ENCODE peak calls at places on chromosomes 4 and X, in eight cellular contexts. Z, T, V, R, O, H, P and W are unnamed samples. For H3K4me1, the result is how much of the 10 kb centered on the place peaks cover.

GRCh38 chr4:185589067-185589844 is 53.9 kb upstream of the PDLIM3 start:
- DNase-seq in O (no peak), H (no peak), T (no peak), V (no peak), P (no peak), Z (no peak), R (no peak), W (no peak)

GRCh38 chrX:129472116-129472515 is 51.2 kb downstream of the SMARCA1 start:
- DNase-seq in V (no peak), Z (no peak), P (no peak), H (no peak), O (no peak), T (no peak), R (no peak), W (no peak)

GRCh38 chrX:2321411-2321810 is 179.4 kb downstream of the DHRSX start:
- DNase-seq in H (no peak), P (no peak), Z (no peak), V (no peak), O (no peak), T (no peak), R (no peak), W (no peak)

GRCh38 chr4:132982151-132982550 is 166.9 kb upstream of the PCDH10 start:
- DNase-seq in O (no peak), T (no peak), R (no peak), H (no peak), P (no peak), Z (no peak), V (no peak), W (no peak)

GRCh38 chr4:2413821-2414610 is 4.4 kb downstream of the ZFYVE28 start:
- DNase-seq in T (peak), O (peak), V (no peak), Z (no peak), R (no peak), P (peak), H (no peak), W (peak)

GRCh38 chrX:40272786-40273185 is 175.0 kb upstream of the BCOR start:
- DNase-seq in P (no peak), T (no peak), O (no peak), V (no peak), Z (no peak), R (no peak), H (no peak), W (no peak)

GRCh38 chr4:23388699-23389395 is 501.0 kb downstream of the PPARGC1A start:
- DNase-seq in P (no peak), Z (no peak), T (no peak), R (no peak), V (no peak), O (no peak), H (no peak), W (no peak)

GRCh38 chrX:107596651-107597050 is 31.7 kb upstream of the PRPS1 start:
- DNase-seq in R (no peak), T (no peak), H (no peak), P (no peak), Z (no peak), V (no peak), O (no peak), W (no peak)

GRCh38 chrX:44843753-44844152 is at the start of gene DUSP21:
- DNase-seq in P (no peak), T (peak), O (no peak), Z (no peak), V (no peak), H (no peak), R (no peak), W (no peak)

GRCh38 chr4:97987019-97987648 is 156.1 kb downstream of the STPG2 start:
- DNase-seq in T (peak), P (no peak), Z (no peak), V (no peak), O (no peak), R (no peak), H (no peak), W (no peak)

GRCh38 chrX:111244238-111244750 is 26.0 kb downstream of the CAPN6 start:
- DNase-seq in H (no peak), R (no peak), T (peak), O (no peak), P (no peak), V (no peak), Z (no peak), W (no peak)

GRCh38 chr4:11702886-11703555 is 274.3 kb upstream of the HS3ST1 start:
- DNase-seq in P (no peak), V (no peak), Z (no peak), R (no peak), O (no peak), H (no peak), T (no peak), W (no peak)

GRCh38 chrX:123736333-123736921 is 3.6 kb upstream of the THOC2 start:
- DNase-seq in T (no peak), V (no peak), O (no peak), R (no peak), P (no peak), Z (no peak), H (no peak), W (no peak)

GRCh38 chrX:50068293-50068568 is 132.6 kb downstream of the AKAP4 start:
- DNase-seq in O (no peak), V (no peak), P (no peak), T (no peak), Z (no peak), H (no peak), R (no peak), W (no peak)
- H3K4me3 ChIP-seq in O (no peak), V (no peak), P (no peak), T (peak), Z (no peak), H (no peak), R (no peak), W (no peak)

DNA sequence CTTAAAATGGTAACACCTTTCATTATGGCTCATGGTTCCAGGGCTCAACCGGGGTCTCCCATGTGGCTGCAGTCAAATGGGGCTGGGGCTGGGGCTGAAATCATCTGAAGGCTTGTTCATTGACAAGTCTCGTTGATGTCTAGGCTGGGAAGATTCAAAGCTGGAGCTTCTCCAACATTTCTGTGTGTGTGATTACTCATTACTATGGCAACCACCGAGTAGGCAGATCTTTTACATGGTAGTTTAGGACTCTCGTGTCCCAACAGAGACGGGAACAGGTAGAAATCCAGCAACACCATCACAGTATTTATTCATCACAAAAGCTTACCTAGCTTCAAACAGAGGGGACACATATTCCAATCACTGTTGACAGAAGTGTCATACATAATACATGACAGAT is 7.8 kb downstream of the YTHDC1 start:
- DNase-seq in P (peak), O (no peak), V (no peak), Z (no peak), T (peak), R (no peak), H (no peak), W (no peak)
- H3K27ac ChIP-seq in P (no peak), O (no peak), V (no peak), Z (no peak), T (no peak), R (no peak), H (no peak), W (no peak)

GRCh38 chr4:40190465-40190864 is 6.4 kb upstream of the RHOH start:
- DNase-seq in H (no peak), V (no peak), Z (no peak), T (no peak), R (no peak), P (no peak), O (no peak), W (no peak)
- H3K4me1 ChIP-seq in H (under half), V (under half), Z (under half), T (under half), R (under half), P (under half), O (under half), W (under half)

GRCh38 chrX:153818571-153819397 is 11.6 kb downstream of the PDZD4 start:
- DNase-seq in V (no peak), H (peak), Z (no peak), R (no peak), P (peak), T (peak), O (peak), W (peak)
- H3K4me3 ChIP-seq in V (peak), H (no peak), Z (peak), R (no peak), P (peak), T (peak), O (peak), W (peak)

GRCh38 chrX:7263961-7264360 is 116.0 kb upstream of the PUDP start:
- DNase-seq in R (no peak), O (no peak), Z (no peak), T (no peak), H (no peak), P (no peak), V (no peak), W (no peak)

GRCh38 chrX:7264399-7264798 is 116.4 kb upstream of the PUDP start:
- DNase-seq in V (no peak), O (no peak), R (no peak), P (no peak), T (no peak), H (no peak), Z (no peak), W (no peak)

GRCh38 chrX:7261672-7262332 is 113.8 kb upstream of the PUDP start:
- DNase-seq in V (no peak), H (no peak), T (no peak), O (no peak), Z (no peak), R (no peak), P (no peak), W (no peak)

GRCh38 chrX:7263330-7263729 is 115.4 kb upstream of the PUDP start:
- DNase-seq in O (no peak), R (no peak), Z (no peak), P (no peak), T (no peak), V (no peak), H (no peak), W (no peak)

DNA sequence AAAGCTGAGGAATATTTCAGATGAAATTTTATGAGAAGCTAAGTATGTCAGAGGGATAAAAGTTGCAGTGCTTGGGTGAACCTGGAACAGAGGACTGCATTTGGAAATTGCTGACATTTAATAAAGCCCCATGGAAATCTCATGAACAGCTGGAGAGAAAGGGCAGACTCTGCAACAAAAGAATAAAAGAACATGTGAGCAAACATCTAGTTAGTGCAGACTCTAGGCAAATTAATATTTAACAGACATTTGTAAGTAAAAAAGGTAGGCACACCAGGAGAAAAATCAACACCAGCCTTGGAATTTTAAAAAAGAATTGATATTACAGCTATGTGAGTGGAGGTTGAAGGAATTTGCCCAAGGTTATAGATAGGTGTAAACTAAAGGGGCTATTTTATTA is 114.6 kb upstream of the PUDP start:
- DNase-seq in P (no peak), H (no peak), O (no peak), T (no peak), R (no peak), Z (no peak), V (no peak), W (no peak)
- H3K27ac ChIP-seq in P (no peak), H (no peak), O (no peak), T (no peak), R (no peak), Z (no peak), V (no peak), W (no peak)

GRCh38 chr4:108006361-108006760 is 16.7 kb downstream of the HADH start:
- DNase-seq in O (no peak), P (no peak), V (no peak), T (no peak), Z (no peak), H (no peak), R (no peak), W (no peak)
- H3K4me1 ChIP-seq in O (under half), P (under half), V (under half), T (under half), Z (under half), H (under half), R (under half), W (under half)

GRCh38 chr4:54109226-54110018 is 9.5 kb downstream of the GSX2 start:
- DNase-seq in H (no peak), R (no peak), V (no peak), T (peak), P (no peak), Z (no peak), O (peak), W (no peak)
- H3K4me3 ChIP-seq in H (no peak), R (no peak), V (peak), T (peak), P (peak), Z (peak), O (no peak), W (no peak)